ENCODE peak calls at places on chromosomes 5 and 9, in five cellular contexts. G, X, Z, V and D are unnamed samples.
A peak's percentile ranks its signal among the peaks of the same experiment; 100 is the strongest.

GRCh38 chr5:151569132-151570046 is 21.7 kb downstream of the FAT2 start:
- DNase-seq in X (no peak), V (no peak), Z (no peak), G (no peak), D (no peak)

GRCh38 chr5:93611510-93611899 is 28.5 kb downstream of the NR2F1 start:
- DNase-seq in V (no peak), G (no peak), Z (no peak), X (no peak), D (no peak)

GRCh38 chr9:87620727-87621322 is 105.1 kb upstream of the CTSL start:
- DNase-seq in Z (no peak), X (no peak), V (no peak), G (no peak), D (no peak)

GRCh38 chr9:107425110-107426025 is 64.2 kb downstream of the KLF4 start:
- DNase-seq in X (peak; percentile 87), Z (peak; percentile 68), V (peak; percentile 77), G (peak; percentile 73), D (peak; percentile 55)

GRCh38 chr5:4676934-4677333 is 463.2 kb upstream of the ADAMTS16 start:
- DNase-seq in Z (no peak), X (no peak), G (no peak), V (no peak), D (no peak)

GRCh38 chr5:9339206-9339818 is 206.6 kb downstream of the SEMA5A start:
- DNase-seq in X (no peak), V (no peak), Z (no peak), G (no peak), D (no peak)

GRCh38 chr5:41951224-41951623 is 26.1 kb downstream of the FBXO4 start:
- DNase-seq in X (no peak), Z (no peak), G (no peak), V (no peak), D (no peak)

GRCh38 chr5:159199225-159199624 is 10.1 kb downstream of the RNF145 start:
- DNase-seq in G (no peak), X (no peak), V (no peak), Z (no peak), D (no peak)

GRCh38 chr9:27193886-27194285 is 84.9 kb downstream of the TEK start:
- DNase-seq in V (no peak), X (no peak), G (no peak), Z (no peak), D (no peak)

GRCh38 chr5:72695659-72696058 is 120.8 kb upstream of the TNPO1 start:
- DNase-seq in Z (no peak), X (no peak), V (no peak), G (no peak), D (no peak)

GRCh38 chr5:40875958-40876357 is 33.3 kb upstream of the C7 start:
- DNase-seq in V (no peak), X (no peak), Z (no peak), G (no peak), D (no peak)

GRCh38 chr9:114592356-114592755 is 4.8 kb downstream of the ATP6V1G1 start:
- DNase-seq in Z (peak; percentile 37), X (no peak), G (no peak), V (no peak), D (no peak)

GRCh38 chr9:108609227-108609894 is 246.4 kb downstream of the ACTL7B start:
- DNase-seq in X (no peak), G (no peak), Z (no peak), V (no peak), D (no peak)

DNA sequence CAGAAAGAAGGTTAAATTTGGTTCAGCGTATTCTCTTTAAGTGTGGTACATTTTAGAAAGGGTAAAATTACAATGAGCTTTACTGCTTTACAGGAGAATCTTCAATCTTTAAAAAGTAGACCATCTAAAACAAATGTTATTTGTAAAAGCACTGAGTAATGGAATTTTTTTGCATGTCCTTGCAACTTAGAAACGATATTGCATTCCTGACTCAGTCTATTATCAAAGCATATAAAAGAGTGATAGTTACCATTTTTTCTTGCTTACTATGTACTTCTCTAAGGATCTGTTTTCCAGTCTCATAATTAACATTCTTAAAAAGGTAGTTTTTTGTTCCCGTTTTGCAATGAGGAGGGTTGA is 55.5 kb upstream of the TNFAIP8 start:
- DNase-seq in Z (no peak), X (no peak), V (no peak), G (no peak), D (no peak)
- H3K4me3 ChIP-seq in Z (no peak overlapping the region), X (peak overlapping the region; percentile 12), V (no peak overlapping the region), G (no peak overlapping the region), D (no peak overlapping the region)

GRCh38 chr9:134383148-134383547 is 56.9 kb downstream of the RXRA start:
- DNase-seq in X (no peak), V (no peak), Z (no peak), G (no peak), D (no peak)

GRCh38 chr9:134381671-134382505 is 55.6 kb downstream of the RXRA start:
- DNase-seq in G (peak; percentile 66), Z (peak; percentile 49), X (no peak), V (peak; percentile 43), D (no peak)

GRCh38 chr9:134381262-134381661 is 55.0 kb downstream of the RXRA start:
- DNase-seq in G (no peak), V (no peak), Z (no peak), X (no peak), D (no peak)

GRCh38 chr9:134384811-134385479 is 58.7 kb downstream of the RXRA start:
- DNase-seq in X (no peak), Z (no peak), V (no peak), G (no peak), D (no peak)

DNA sequence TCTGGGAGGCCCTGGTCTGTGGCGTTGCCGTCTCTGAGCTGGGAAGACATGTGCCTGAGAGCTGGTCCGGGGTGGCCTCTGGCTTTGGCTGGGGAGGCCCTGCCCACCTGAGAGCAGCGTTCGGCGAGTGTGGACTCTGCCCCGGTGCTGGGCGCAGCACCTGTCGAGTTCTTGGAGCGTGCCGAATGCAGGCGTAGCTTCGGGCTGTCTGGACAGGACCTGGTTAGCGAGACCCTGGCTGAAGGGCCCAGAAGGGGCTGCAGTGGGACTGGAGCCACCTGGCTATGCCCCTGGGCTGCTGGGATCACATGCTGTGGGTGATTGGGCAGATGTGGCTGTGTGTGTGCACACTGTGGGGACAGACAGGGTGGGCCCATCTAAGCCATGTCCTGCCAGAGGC is 56.5 kb downstream of the RXRA start:
- DNase-seq in X (no peak), V (peak; percentile 49), Z (peak; percentile 84), G (no peak), D (no peak)
- TF ChIP-seq POLR2A in X (no peak), V (no peak), Z (no peak), G (no peak), D (no peak)

GRCh38 chr9:123081824-123082223 is 48.4 kb downstream of the GPR21 start:
- DNase-seq in V (no peak), Z (no peak), X (no peak), G (no peak), D (no peak)
- TF ChIP-seq CTCF in V (peak; percentile 57), Z (peak; percentile 39), X (no peak), G (peak; percentile 31), D (peak; percentile 67)

GRCh38 chr9:70883056-70883455 is 238.4 kb downstream of the TRPM3 start:
- DNase-seq in X (no peak), G (no peak), V (no peak), Z (no peak), D (no peak)

GRCh38 chr9:70881321-70881720 is 240.1 kb downstream of the TRPM3 start:
- DNase-seq in V (no peak), Z (no peak), X (no peak), G (no peak), D (no peak)

GRCh38 chr9:70884276-70884675 is 237.1 kb downstream of the TRPM3 start:
- DNase-seq in G (no peak), V (no peak), Z (no peak), X (no peak), D (no peak)

DNA sequence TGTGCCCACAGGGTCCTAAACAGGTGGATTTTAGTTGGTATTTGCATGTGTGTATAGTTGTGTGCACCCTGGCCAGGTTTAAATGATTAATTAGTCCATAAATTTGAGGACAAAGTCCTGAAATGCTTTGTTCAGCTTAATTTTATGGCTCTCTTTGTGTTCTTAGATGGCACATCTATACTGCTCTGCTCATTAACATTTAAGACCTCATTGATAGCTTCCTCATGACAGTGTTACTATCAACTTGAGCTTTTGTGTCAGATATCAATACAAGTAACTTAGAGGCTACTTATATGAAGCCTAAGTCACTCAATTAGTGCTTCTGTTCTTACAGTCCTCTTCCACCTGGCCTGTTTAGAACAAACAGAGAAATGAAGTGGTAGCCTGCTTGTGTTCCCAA is 240.9 kb downstream of the TRPM3 start:
- DNase-seq in X (no peak), G (no peak), V (no peak), Z (no peak), D (no peak)
- H3K4me3 ChIP-seq in X (no peak overlapping the region), G (no peak overlapping the region), V (no peak overlapping the region), Z (no peak overlapping the region), D (no peak overlapping the region)

GRCh38 chr5:134463991-134464760 is 52.5 kb upstream of the CDKN2AIPNL start:
- DNase-seq in V (no peak), Z (no peak), G (no peak), X (no peak), D (no peak)

GRCh38 chr5:134464988-134465855 is 53.5 kb upstream of the CDKN2AIPNL start:
- DNase-seq in Z (no peak), G (peak; percentile 62), V (no peak), X (no peak), D (no peak)

GRCh38 chr5:134465856-134466240 is 54.2 kb upstream of the CDKN2AIPNL start:
- DNase-seq in Z (peak; percentile 94), G (peak; percentile 95), X (peak; percentile 93), V (peak; percentile 94), D (peak; percentile 94)

GRCh38 chr5:134467231-134467630 is 55.5 kb upstream of the CDKN2AIPNL start:
- DNase-seq in X (no peak), G (no peak), V (no peak), Z (no peak), D (no peak)

DNA sequence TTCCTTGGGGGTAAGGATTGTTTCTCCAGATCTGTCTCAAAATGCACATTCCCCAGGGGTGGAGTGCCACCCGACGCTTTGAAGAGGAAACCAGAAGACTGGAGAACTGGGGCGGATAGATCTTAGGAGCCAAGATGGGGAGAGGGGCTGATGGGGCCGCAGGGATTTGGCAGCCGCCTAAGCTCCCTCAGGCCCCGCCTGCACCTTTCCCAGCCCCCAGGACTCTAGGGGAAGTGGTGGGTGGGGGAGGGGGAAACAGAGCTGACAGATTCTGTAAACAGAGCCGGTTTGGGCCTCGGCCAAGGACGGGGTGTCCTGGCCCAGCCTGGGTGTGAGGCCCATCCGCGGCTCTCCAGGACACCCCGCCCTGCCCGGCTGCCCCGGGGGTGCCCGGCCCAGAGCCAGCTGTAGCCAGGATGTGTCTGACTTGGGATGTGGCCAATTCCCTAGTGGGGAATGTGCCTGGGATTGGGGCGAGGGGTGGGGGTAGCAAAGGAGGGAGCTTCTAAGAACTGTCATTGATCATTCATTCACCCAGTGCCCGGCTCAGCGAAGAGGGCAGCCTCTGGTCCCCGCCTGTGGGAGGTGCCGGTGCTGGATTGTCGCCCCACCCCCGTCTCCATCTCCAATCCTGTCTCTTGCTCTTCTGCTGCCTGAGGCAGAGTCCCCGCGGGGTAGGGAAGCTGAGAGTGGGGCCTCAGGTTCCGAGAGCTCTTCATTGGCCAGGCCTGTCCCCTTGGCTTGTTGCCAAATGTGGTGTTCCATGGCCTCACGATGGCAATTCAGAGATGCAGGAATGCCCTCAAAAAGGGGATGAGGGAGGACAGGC is 54.8 kb upstream of the CDKN2AIPNL start:
- DNase-seq in G (peak; percentile 100), X (peak; percentile 97), Z (peak; percentile 99), V (peak; percentile 99), D (peak; percentile 99)
- TF ChIP-seq POLR2A in G (peak; percentile 51), X (no peak), Z (no peak), V (peak; percentile 52), D (peak; percentile 9)

DNA sequence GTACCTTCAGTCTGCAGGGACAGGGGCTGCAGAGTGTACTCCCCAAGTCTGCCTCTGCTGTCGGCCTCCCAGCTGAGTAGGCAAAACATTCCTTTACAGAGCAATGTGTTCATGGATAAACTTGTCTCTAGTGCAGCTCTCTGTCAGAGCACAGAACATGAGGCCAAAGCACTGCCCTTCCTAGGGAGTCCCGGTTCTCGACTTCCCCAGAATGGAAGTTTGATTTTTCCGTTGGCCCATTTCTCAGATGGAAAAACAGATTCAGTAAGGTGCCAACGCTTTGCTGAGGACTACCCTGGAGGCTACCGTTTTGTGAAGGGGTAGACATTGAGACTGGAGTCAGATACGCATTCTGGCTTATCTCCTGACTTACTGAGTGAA is 422 bp upstream of the TRIM32 start:
- DNase-seq in V (no peak), G (no peak), X (no peak), Z (no peak), D (no peak)
- TF ChIP-seq CTCF in V (no peak), G (no peak), X (no peak), Z (no peak), D (no peak)